ENCODE peak calls at places on chromosomes 16 and 17, in eight cellular contexts. M is lower lobe of right lung; B is colonic mucosa; L is uterus; I is stomach; Y is CD8-positive, alpha-beta T cell; C is PC-3; G is body of pancreas. Q is an unnamed sample.

GRCh38 chr16:29664133-29664912 is 1.3 kb downstream of the SPN start:
- DNase-seq in Y (no peak), C (no peak), M (peak; percentile 70), I (no peak), L (no peak), G (no peak), B (no peak), Q (peak; percentile 83)

GRCh38 chr17:79003661-79004411 is 5.7 kb downstream of the CANT1 start:
- DNase-seq in C (no peak), M (no peak), Y (no peak), I (no peak), G (no peak), L (peak; percentile 6), B (peak; percentile 27), Q (no peak)

GRCh38 chr17:41705271-41705991 is 6.7 kb upstream of the GAST start:
- DNase-seq in L (no peak), I (no peak), M (no peak), B (no peak), C (no peak), G (no peak), Y (no peak), Q (no peak)

GRCh38 chr17:44220211-44221071 is 966 bp upstream of the UBTF start:
- DNase-seq in L (no peak), Y (peak; percentile 55), G (peak; percentile 62), I (peak; percentile 52), C (peak; percentile 48), B (peak; percentile 54), M (peak; percentile 70), Q (peak; percentile 77)

GRCh38 chr17:50129946-50130777 is at the start of gene SAMD14:
- DNase-seq in Y (no peak), L (no peak), M (no peak), C (no peak), G (no peak), I (no peak), B (no peak), Q (no peak)

GRCh38 chr16:87190288-87191240 is 126.6 kb downstream of the C16orf95 start:
- DNase-seq in L (no peak), G (no peak), C (no peak), Y (no peak), I (no peak), M (no peak), B (no peak), Q (no peak)

GRCh38 chr17:14481664-14482063 is 180.8 kb downstream of the HS3ST3B1 start:
- DNase-seq in Y (no peak), I (no peak), B (no peak), L (no peak), C (no peak), M (no peak), G (no peak), Q (no peak)

GRCh38 chr16:64950262-64950661 is 171.6 kb downstream of the CDH11 start:
- DNase-seq in C (no peak), B (no peak), L (no peak), G (no peak), M (no peak), I (no peak), Y (no peak), Q (no peak)

GRCh38 chr17:44928950-44929720 is 13.8 kb upstream of the GFAP start:
- DNase-seq in B (no peak), L (no peak), Y (no peak), G (no peak), M (no peak), I (no peak), C (no peak), Q (no peak)

GRCh38 chr17:4513113-4514032 is 14.7 kb downstream of the SPNS2 start:
- DNase-seq in M (no peak), L (no peak), G (no peak), I (no peak), C (peak; percentile 19), B (no peak), Y (no peak), Q (no peak)

GRCh38 chr16:80993293-80993691 is 13.4 kb downstream of the CMC2 start:
- DNase-seq in Y (no peak), G (no peak), C (no peak), I (peak; percentile 47), L (no peak), B (no peak), M (no peak), Q (no peak)

GRCh38 chr17:2980904-2981246 is 82.5 kb downstream of the OR1D5 start:
- DNase-seq in L (no peak), Y (no peak), G (no peak), I (no peak), B (no peak), M (no peak), C (no peak), Q (no peak)

GRCh38 chr16:10979717-10980601 is 35.6 kb downstream of the CLEC16A start:
- DNase-seq in G (no peak), L (peak; percentile 78), I (no peak), B (peak; percentile 24), C (no peak), M (peak; percentile 60), Y (no peak), Q (no peak)

GRCh38 chr17:737561-738113 is 5.2 kb downstream of the TLCD3A start:
- DNase-seq in L (no peak), M (no peak), C (no peak), I (no peak), Y (no peak), G (no peak), B (no peak), Q (no peak)

GRCh38 chr17:67442787-67443624 is 65.9 kb downstream of the PITPNC1 start:
- DNase-seq in M (no peak), I (no peak), G (no peak), B (no peak), C (no peak), L (no peak), Y (no peak), Q (no peak)

GRCh38 chr17:67438669-67439068 is 61.6 kb downstream of the PITPNC1 start:
- DNase-seq in C (no peak), B (no peak), L (no peak), G (peak; percentile 63), Y (no peak), M (no peak), I (no peak), Q (no peak)

GRCh38 chr17:67439269-67439668 is 62.2 kb downstream of the PITPNC1 start:
- DNase-seq in B (no peak), I (no peak), M (no peak), C (no peak), L (no peak), Y (no peak), G (no peak), Q (no peak)

GRCh38 chr17:67441052-67441738 is 64.1 kb downstream of the PITPNC1 start:
- DNase-seq in G (no peak), Y (peak; percentile 68), L (no peak), M (no peak), I (no peak), C (peak; percentile 89), B (peak; percentile 34), Q (peak; percentile 85)

DNA sequence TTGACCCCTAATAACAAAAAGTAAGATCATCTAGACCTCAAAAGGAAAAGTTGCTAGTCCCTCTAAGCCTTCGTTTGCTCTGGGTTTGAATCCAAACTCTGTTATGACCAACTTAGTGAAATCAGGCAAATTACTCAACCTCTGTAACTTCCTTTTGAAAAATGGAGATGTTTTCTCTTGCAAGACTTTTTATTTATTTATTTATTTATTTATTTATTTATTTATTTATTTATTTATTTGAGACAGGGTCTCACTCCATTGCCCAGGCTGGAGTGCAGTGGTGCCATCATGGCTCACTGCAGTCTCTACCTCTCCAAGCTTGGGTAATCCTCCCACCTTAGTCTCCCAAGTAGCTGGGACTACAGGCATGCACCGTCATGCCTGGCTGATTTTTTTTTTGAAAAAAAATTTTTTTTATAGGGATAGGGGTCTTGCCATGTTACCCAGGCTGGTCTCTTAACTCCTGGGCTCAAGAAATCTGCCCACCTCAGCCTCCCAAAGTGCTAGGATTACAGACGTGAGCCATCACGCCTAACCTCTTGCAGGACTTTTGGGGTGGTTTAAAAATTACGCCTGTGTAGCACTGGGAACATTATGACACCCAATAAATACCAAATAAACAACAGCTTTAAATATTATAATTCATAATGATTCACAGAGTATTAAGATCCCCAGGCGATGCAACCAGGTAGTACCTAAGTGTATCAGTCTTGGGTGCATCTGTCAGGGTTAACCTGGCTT is 63.4 kb downstream of the PITPNC1 start:
- DNase-seq in L (no peak), C (no peak), I (no peak), M (no peak), B (no peak), G (no peak), Y (no peak), Q (no peak)
- H3K4me3 ChIP-seq in L (no peak overlapping the region), C (peak overlapping the region; percentile 38), I (no peak overlapping the region), M (no peak overlapping the region), B (no peak overlapping the region), G (no peak overlapping the region), Y (peak overlapping the region; percentile 14), Q (peak overlapping the region; percentile 51)

DNA sequence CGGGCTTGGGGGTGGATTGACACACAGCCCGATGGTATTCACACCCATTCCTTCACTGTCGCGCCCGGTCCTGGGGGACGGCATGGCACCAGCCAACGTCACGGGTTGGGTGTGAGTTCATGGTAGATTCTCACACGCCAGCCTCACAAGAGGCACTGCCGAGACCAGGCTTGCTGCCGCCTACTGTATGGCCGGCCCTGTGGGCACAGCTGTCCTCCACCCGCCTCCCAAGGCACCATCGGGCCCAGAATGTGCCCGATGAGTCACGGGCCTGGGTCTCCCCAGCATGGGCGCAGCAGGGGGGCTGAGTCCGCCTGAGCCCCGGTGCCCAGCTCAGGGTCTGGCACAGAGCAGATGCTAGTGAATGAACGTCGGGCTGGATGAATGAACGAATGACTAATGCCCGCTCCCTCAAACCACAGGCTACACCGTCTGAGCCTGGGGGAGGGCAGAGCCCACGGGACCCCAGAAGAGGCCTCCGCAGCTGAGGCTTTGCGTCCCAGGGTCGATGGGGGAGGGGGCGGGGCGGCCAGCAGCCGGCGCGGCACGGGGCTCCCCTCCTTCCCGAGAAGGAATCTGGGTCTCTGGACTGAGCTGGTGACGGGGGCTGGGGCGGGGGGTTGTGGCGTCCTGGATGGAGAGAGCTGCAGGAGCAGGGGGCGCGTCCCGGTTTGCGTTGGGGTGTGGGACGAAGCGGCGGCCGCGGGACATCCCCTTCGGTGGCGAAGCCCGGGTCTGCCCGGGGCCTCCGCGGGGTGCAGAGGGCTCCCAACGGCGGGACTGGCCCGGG is 829 bp downstream of the PITPNM3 start:
- DNase-seq in Y (no peak), I (peak; percentile 55), L (no peak), C (peak; percentile 58), G (peak; percentile 22), M (peak; percentile 62), B (peak; percentile 73), Q (no peak)
- TF ChIP-seq CTCF in Y (no peak), I (no peak), L (no peak), C (no peak), G (no peak), M (no peak), B (no peak), Q (no peak)

DNA sequence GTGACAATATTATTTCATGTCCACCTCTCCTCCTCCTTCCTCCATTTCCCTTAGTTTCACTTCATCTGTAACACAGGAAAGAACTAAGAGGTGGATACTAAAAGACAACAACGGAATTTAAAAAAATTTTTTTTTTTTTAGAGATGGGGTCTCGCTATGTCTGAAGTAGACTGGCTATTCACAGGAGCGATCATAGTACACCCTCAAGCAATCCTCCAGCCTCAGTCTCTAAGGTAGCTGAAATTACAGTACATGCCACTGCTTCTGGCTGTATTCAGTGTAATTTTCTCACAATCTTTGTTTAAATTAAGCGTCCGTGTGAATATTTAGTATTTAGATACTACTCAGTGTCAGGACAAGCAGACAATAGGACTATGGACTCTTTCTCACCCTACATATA is 35.6 kb downstream of the FBXL20 start:
- DNase-seq in L (no peak), G (no peak), M (no peak), Y (no peak), B (no peak), I (no peak), C (no peak), Q (no peak)
- H3K4me3 ChIP-seq in L (no peak overlapping the region), G (no peak overlapping the region), M (no peak overlapping the region), Y (no peak overlapping the region), B (no peak overlapping the region), I (no peak overlapping the region), C (no peak overlapping the region), Q (no peak overlapping the region)

GRCh38 chr16:55543470-55543869 is 23.0 kb upstream of the CAPNS2 start:
- DNase-seq in Y (no peak), B (no peak), C (peak; percentile 37), G (no peak), M (no peak), I (no peak), L (no peak), Q (no peak)
- TF ChIP-seq CTCF in Y (no peak), B (no peak), C (peak; percentile 48), G (peak; percentile 53), M (peak; percentile 26), I (peak; percentile 27), L (peak; percentile 55), Q (peak; percentile 45)